ENCODE peak calls at places on chromosome 14, in four cellular contexts. Z is right cardiac atrium; I is H1; O is CD4-positive, CD25-positive, alpha-beta regulatory T cell. A is an unnamed sample.

GRCh38 chr14:53964249-53964648 is 7.6 kb upstream of the BMP4 start:
- DNase-seq in O (no peak), I (no peak), Z (no peak), A (peak)

GRCh38 chr14:81519200-81519998 is 14.3 kb downstream of the SEL1L start:
- DNase-seq in I (no peak), Z (no peak), O (no peak), A (no peak)

GRCh38 chr14:81211844-81212243 is 8.9 kb downstream of the GTF2A1 start:
- DNase-seq in O (peak), I (no peak), Z (peak), A (no peak)

GRCh38 chr14:105300542-105301102 is at the start of gene BRF1:
- DNase-seq in Z (peak), O (peak), I (peak), A (peak)

GRCh38 chr14:105059035-105059916 is 6.0 kb downstream of the GPR132 start:
- DNase-seq in O (peak), Z (peak), I (peak), A (no peak)

GRCh38 chr14:80549141-80549540 is 337.8 kb upstream of the DIO2 start:
- DNase-seq in Z (no peak), O (no peak), I (no peak), A (no peak)

GRCh38 chr14:96631621-96632362 is 129.6 kb downstream of the PAPOLA start:
- DNase-seq in O (no peak), Z (no peak), I (peak), A (no peak)

GRCh38 chr14:54488318-54488645 is 498 bp downstream of the GMFB start:
- DNase-seq in I (no peak), O (no peak), Z (no peak), A (no peak)

GRCh38 chr14:93892923-93893549 is 34.1 kb upstream of the FAM181A start:
- DNase-seq in Z (peak), O (peak), I (peak), A (peak)

GRCh38 chr14:95382747-95383146 is 63.0 kb upstream of the CLMN start:
- DNase-seq in O (no peak), Z (no peak), I (no peak), A (no peak)

GRCh38 chr14:24366664-24367505 is 1.1 kb upstream of the NFATC4 start:
- DNase-seq in I (peak), O (peak), Z (peak), A (peak)

GRCh38 chr14:32083789-32084188 is 6.7 kb downstream of the ARHGAP5 start:
- DNase-seq in Z (no peak), I (no peak), O (no peak), A (no peak)

GRCh38 chr14:31740688-31741087 is 179.5 kb downstream of the NUBPL start:
- DNase-seq in O (no peak), I (no peak), Z (no peak), A (no peak)

GRCh38 chr14:95496111-95496681 is 20.3 kb downstream of the SYNE3 start:
- DNase-seq in I (no peak), O (no peak), Z (peak), A (no peak)

GRCh38 chr14:55585854-55586253 is 5.8 kb downstream of the KTN1 start:
- DNase-seq in Z (no peak), I (no peak), O (no peak), A (no peak)

GRCh38 chr14:32077081-32078029 is at the start of gene ARHGAP5:
- DNase-seq in I (peak), O (peak), Z (peak), A (no peak)

GRCh38 chr14:65412881-65413738 is 580 bp downstream of the FUT8 start:
- DNase-seq in I (peak), Z (no peak), O (no peak), A (peak)

GRCh38 chr14:97061198-97061597 is 264.0 kb downstream of the VRK1 start:
- DNase-seq in Z (peak), O (no peak), I (no peak), A (no peak)

GRCh38 chr14:71710001-71710400 is 222.2 kb upstream of the RGS6 start:
- DNase-seq in O (no peak), Z (no peak), I (no peak), A (no peak)

GRCh38 chr14:34374998-34375740 is 86.9 kb downstream of the SPTSSA start:
- DNase-seq in I (no peak), O (no peak), Z (no peak), A (no peak)

GRCh38 chr14:45715946-45716345 is 462.9 kb upstream of the MIS18BP1 start:
- DNase-seq in O (no peak), I (no peak), Z (no peak), A (no peak)

GRCh38 chr14:67240168-67240932 is 885 bp upstream of the PALS1 start:
- DNase-seq in Z (peak), O (no peak), I (peak), A (no peak)

GRCh38 chr14:53152909-53153701 is at the start of gene DDHD1:
- DNase-seq in I (peak), Z (peak), O (peak), A (no peak)

GRCh38 chr14:52950898-52951729 is at the start of gene FERMT2:
- DNase-seq in Z (peak), I (peak), O (peak), A (peak)

GRCh38 chr14:36646664-36647416 is 14.8 kb upstream of the PAX9 start:
- DNase-seq in Z (no peak), I (peak), O (no peak), A (no peak)

GRCh38 chr14:66088661-66089060 is 397.5 kb upstream of the CCDC196 start:
- DNase-seq in Z (no peak), I (no peak), O (no peak), A (no peak)

GRCh38 chr14:88553886-88554457 is 835 bp downstream of the PTPN21 start:
- DNase-seq in Z (peak), O (no peak), I (no peak), A (no peak)

GRCh38 chr14:92754956-92755355 is 6.5 kb upstream of the LGMN start:
- DNase-seq in O (no peak), Z (no peak), I (no peak), A (no peak)

GRCh38 chr14:72577521-72577920 is 316.4 kb downstream of the DPF3 start:
- DNase-seq in O (no peak), Z (no peak), I (no peak), A (no peak)

GRCh38 chr14:59566281-59566680 is 10.3 kb downstream of the CCDC175 start:
- DNase-seq in O (no peak), I (no peak), Z (no peak), A (no peak)

GRCh38 chr14:94355191-94355794 is 32.2 kb upstream of the SERPINA6 start:
- DNase-seq in I (peak), O (no peak), Z (peak), A (no peak)

GRCh38 chr14:64983439-64984310 is 3.0 kb upstream of the FNTB start:
- DNase-seq in O (peak), Z (no peak), I (no peak), A (peak)

GRCh38 chr14:93943052-93943451 is 15.9 kb downstream of the FAM181A start:
- DNase-seq in O (no peak), I (no peak), Z (peak), A (no peak)

GRCh38 chr14:34711169-34711568 is 3.2 kb downstream of the CFL2 start:
- DNase-seq in O (no peak), I (no peak), Z (no peak), A (peak)

GRCh38 chr14:65290830-65291229 is 121.7 kb upstream of the FUT8 start:
- DNase-seq in I (no peak), Z (no peak), O (no peak), A (peak)

GRCh38 chr14:104924421-104925213 is at the start of gene PLD4:
- DNase-seq in O (no peak), I (no peak), Z (no peak), A (no peak)

GRCh38 chr14:22847661-22848341 is 11.4 kb downstream of the MMP14 start:
- DNase-seq in O (no peak), I (peak), Z (peak), A (no peak)

GRCh38 chr14:22846811-22847307 is 10.5 kb downstream of the MMP14 start:
- DNase-seq in Z (no peak), I (no peak), O (no peak), A (no peak)

GRCh38 chr14:22849212-22849819 is 12.9 kb downstream of the MMP14 start:
- DNase-seq in O (no peak), Z (peak), I (no peak), A (no peak)

GRCh38 chr14:22845821-22846625 is 9.6 kb downstream of the MMP14 start:
- DNase-seq in O (no peak), I (no peak), Z (peak), A (no peak)

GRCh38 chr14:22848391-22849164 is 12.2 kb downstream of the MMP14 start:
- DNase-seq in Z (peak), I (peak), O (no peak), A (peak)
- H3K4me3 ChIP-seq in Z (no peak), I (no peak), O (no peak), A (no peak)

GRCh38 chr14:103716899-103717411 is 1.3 kb downstream of the ZFYVE21 start:
- DNase-seq in I (no peak), O (no peak), Z (no peak), A (no peak)
- H3K4me3 ChIP-seq in I (peak), O (peak), Z (peak), A (peak)

GRCh38 chr14:100193417-100194357 is 34.2 kb upstream of the DEGS2 start:
- DNase-seq in Z (no peak), I (no peak), O (no peak), A (no peak)

GRCh38 chr14:100192250-100192671 is 32.8 kb upstream of the DEGS2 start:
- DNase-seq in O (no peak), I (peak), Z (peak), A (no peak)

GRCh38 chr14:100190126-100190525 is 30.7 kb upstream of the DEGS2 start:
- DNase-seq in O (no peak), Z (no peak), I (no peak), A (no peak)

GRCh38 chr14:100192672-100193416 is 33.4 kb upstream of the DEGS2 start:
- DNase-seq in I (peak), O (peak), Z (peak), A (peak)

DNA sequence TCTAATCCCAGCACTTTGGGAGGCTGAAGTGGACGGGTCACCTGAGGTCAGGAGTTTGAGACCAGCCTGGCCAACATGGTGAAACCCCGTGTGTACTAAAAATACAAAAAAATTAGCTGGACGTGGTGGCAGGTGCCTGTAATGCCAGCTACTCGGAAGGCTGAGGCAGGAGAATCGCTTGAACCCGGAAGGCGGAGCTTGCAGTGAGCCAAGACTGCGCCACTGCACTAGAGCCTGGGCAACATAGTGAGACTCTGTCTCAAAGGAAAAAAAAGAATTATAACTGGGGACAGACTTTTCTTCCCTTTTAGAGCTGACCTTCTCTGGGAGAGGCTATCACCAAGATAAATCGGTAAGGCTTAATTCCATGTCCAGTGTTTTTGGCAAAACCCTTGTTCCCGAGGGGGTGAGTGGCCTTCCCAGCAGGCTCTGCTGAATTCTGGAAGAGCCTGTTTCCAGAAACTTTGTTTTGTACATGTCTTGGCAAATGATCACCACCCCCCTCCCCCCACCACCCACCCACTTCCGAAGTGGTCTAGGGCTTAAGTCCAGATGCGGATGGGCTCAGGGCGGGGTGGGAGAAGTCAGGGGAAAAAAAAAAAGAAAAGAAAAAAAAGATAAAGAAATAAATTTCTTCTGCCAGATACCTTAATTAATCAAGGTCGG is 32.3 kb upstream of the DEGS2 start:
- DNase-seq in Z (peak), O (no peak), I (no peak), A (no peak)
- H3K4me3 ChIP-seq in Z (no peak), O (no peak), I (no peak), A (no peak)

DNA sequence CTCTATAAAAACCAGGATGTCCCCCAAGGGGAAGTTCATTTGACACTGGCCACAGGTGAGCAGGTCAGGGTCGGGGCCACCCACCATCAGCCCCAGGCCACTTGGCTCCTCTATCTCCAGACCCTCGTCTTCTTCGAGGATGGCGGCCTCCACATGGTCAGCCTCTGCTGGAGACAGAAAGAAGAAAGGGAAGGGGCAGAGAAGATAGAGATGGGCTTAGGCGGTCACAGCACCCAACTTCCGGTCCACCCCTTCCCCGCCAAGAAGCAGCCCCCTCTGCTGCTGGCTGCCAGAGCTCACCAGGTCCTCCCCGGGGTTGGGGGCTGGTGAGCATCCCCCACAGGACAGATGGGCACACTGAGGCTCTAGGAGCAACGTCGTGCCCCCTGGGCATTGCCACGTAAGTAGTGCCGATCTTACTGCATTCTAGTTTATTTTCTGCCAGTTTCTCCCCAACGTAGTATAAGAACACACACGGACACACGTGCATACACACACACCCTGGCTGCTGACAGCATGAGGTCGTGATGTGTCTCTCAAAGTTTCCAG is 14.2 kb downstream of the BCL11B start:
- DNase-seq in I (no peak), Z (no peak), O (peak), A (no peak)
- H3K4me3 ChIP-seq in I (no peak), Z (no peak), O (peak), A (no peak)